ENCODE peak calls at places on chromosomes 13 and 19, in four cellular contexts. P, Z, M and J are unnamed samples.

GRCh38 chr13:62302341-62302740 is 886.7 kb upstream of the PCDH20 start:
- DNase-seq in P (no peak), Z (no peak), M (no peak), J (no peak)

GRCh38 chr13:42574011-42574410 is at the start of gene TNFSF11:
- DNase-seq in P (no peak), Z (no peak), M (no peak), J (no peak)

GRCh38 chr13:114015111-114015551 is 41.3 kb upstream of the C13orf46 start:
- DNase-seq in P (no peak), Z (no peak), M (no peak), J (no peak)

GRCh38 chr19:29324717-29325116 is 111.8 kb upstream of the UQCRFS1 start:
- DNase-seq in P (no peak), Z (no peak), M (no peak), J (no peak)

GRCh38 chr13:23859904-23860303 is 29.3 kb downstream of the MIPEP start:
- DNase-seq in P (no peak), Z (no peak), M (no peak), J (no peak)

GRCh38 chr13:100646030-100646673 is 28.4 kb downstream of the TMTC4 start:
- DNase-seq in P (peak), Z (no peak), M (no peak), J (peak)

GRCh38 chr13:73230714-73231113 is 171.9 kb downstream of the KLF5 start:
- DNase-seq in P (no peak), Z (no peak), M (no peak), J (no peak)

GRCh38 chr19:33664744-33665143 is 43.0 kb downstream of the CHST8 start:
- DNase-seq in P (no peak), Z (no peak), M (no peak), J (no peak)

GRCh38 chr19:32570081-32570785 is 10.8 kb upstream of the PDCD5 start:
- DNase-seq in P (peak), Z (peak), M (peak), J (peak)

DNA sequence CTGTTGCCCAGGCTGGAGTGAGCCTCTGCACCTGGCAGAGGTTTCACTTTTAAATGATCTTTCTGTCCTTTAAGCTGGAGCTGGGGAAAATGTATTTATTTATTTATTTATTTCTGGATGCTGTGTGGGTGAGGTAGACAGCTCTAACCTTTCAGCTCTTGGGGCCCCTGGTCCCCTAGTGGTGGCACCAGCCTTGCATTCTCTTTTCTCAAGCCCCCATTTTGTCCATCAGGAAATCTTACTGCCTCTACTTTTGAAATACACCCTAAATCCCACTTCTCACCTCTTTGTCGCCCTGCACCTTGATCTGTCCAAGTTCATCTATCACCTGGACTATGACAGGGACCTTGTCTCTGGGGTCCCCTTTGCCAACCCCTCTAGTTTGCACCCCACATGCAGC is 2.1 kb upstream of the B9D2 start:
- DNase-seq in P (no peak), Z (no peak), M (no peak), J (no peak)
- TF ChIP-seq CTCF in P (peak), Z (no peak), M (no peak), J (no peak)

GRCh38 chr19:17997969-17998826 is 9.8 kb upstream of the ARRDC2 start:
- DNase-seq in P (no peak), Z (no peak), M (no peak), J (no peak)
- TF ChIP-seq CTCF in P (peak), Z (no peak), M (peak), J (peak)

GRCh38 chr19:55117063-55117635 is 288 bp downstream of the PPP1R12C start:
- DNase-seq in P (no peak), Z (no peak), M (no peak), J (no peak)
- TF ChIP-seq CTCF in P (no peak), Z (no peak), M (no peak), J (no peak)

GRCh38 chr19:42311612-42312160 is 1.4 kb upstream of the TMEM145 start:
- DNase-seq in P (no peak), Z (no peak), M (no peak), J (no peak)
- TF ChIP-seq CTCF in P (peak), Z (no peak), M (no peak), J (no peak)

DNA sequence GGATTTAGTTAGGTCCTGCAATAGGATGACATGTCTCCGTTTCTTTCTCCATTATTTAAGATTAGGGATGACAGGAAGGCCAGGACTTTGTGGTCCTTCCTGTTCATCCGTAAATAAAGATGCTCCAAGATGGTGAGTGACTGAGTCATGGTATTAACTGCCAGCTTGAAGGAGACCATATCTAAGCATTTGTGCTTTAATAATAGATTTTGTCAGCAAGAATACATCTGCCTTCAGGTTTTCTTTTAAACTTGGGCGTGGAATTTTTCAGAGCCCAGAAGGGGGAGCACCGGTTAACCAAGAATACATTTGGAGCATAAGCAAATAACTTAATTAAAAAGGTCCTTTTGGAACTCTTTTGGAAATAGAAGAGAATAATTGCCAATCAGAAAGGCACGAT is 68.2 kb downstream of the ARHGAP35 start:
- DNase-seq in P (no peak), Z (no peak), M (no peak), J (no peak)
- TF ChIP-seq CTCF in P (peak), Z (no peak), M (no peak), J (peak)

GRCh38 chr13:70310720-70311119 is 202.5 kb upstream of the KLHL1 start:
- DNase-seq in P (peak), Z (no peak), M (no peak), J (peak)
- TF ChIP-seq CTCF in P (peak), Z (no peak), M (no peak), J (peak)

GRCh38 chr13:51251480-51251879 is 29.3 kb downstream of the FAM124A start:
- DNase-seq in P (no peak), Z (no peak), M (no peak), J (no peak)

GRCh38 chr13:51246411-51247298 is 24.5 kb downstream of the FAM124A start:
- DNase-seq in P (no peak), Z (no peak), M (no peak), J (no peak)

GRCh38 chr13:51252954-51253531 is 30.8 kb downstream of the FAM124A start:
- DNase-seq in P (no peak), Z (no peak), M (no peak), J (no peak)

GRCh38 chr13:51249254-51249653 is 27.1 kb downstream of the FAM124A start:
- DNase-seq in P (no peak), Z (no peak), M (no peak), J (no peak)

DNA sequence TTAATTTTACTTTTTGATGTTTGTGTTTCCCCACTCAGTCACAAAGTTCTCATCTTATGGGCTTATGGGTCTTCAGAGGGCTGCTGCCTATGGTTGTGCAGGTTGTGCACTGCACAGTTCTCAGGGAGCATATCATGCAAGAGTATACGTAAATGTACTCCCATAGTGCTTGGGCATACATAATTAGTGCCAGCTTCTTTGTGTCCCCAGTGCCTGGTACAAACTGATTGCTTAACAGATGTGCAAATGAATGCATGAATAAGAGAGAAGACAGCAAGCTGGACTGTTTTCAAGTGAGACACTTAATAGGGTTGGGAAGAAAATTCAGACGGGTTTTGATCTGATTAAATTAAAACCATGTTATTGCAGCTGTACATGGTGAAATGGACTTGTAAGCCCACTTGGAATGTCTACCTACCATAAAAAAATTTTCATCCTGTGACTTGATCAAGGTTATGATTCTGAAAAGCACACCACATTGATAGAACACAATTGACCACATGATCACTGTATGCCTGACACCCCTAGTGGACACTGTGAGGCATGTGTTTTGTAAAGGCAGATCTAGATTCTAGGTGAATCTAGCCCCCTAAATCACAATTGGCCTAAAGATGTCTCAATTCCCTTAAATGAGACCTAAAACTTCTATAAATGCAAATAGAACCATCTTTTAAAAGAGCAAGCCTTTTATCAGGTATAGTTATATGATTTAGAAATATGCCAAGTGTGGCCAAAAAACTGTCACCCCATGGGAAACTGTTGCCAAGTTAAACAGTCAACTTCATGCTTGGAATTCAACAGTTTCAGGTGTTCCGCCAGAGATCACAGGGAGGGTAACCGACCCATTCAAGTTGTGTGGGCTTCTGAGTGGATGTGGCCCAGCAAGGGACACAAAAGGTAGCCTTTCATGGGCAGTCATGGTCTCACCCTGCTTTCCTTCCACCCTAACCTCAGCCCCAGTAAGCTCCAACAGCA is 27.9 kb downstream of the FAM124A start:
- DNase-seq in P (no peak), Z (no peak), M (no peak), J (no peak)
- TF ChIP-seq CTCF in P (peak), Z (no peak), M (no peak), J (peak)